ENCODE peak calls at places on chromosomes 11 and 22, in seven cellular contexts. W is prostate gland, S is A549, H is fibroblast of lung, M is transverse colon, A is IMR-90, G is OCI-LY7. O is an unnamed sample.
A peak's percentile ranks its signal among the peaks of the same experiment; 100 is the strongest.

GRCh38 chr11:19978668-19979518 is 181.4 kb downstream of the DBX1 start:
- DNase-seq in M (no peak), G (no peak), W (peak; percentile 46), A (peak; percentile 90), H (peak; percentile 88), S (peak; percentile 57), O (peak; percentile 96)

GRCh38 chr11:130114281-130114680 is 44.6 kb downstream of the APLP2 start:
- DNase-seq in G (peak; percentile 28), M (no peak), A (no peak), W (no peak), H (no peak), S (no peak), O (no peak)

GRCh38 chr11:70826541-70826943 is 425.8 kb downstream of the SHANK2 start:
- DNase-seq in S (no peak), W (peak; percentile 13), M (no peak), G (no peak), H (no peak), A (no peak), O (no peak)

GRCh38 chr11:119860561-119861094 is 131.6 kb upstream of the NECTIN1 start:
- DNase-seq in M (no peak), H (no peak), W (no peak), S (no peak), G (no peak), A (no peak), O (no peak)

GRCh38 chr22:46010177-46010867 is 33.4 kb upstream of the WNT7B start:
- DNase-seq in G (no peak), M (no peak), H (peak; percentile 88), A (peak; percentile 55), W (no peak), S (no peak), O (peak; percentile 66)

GRCh38 chr11:32006799-32007388 is 84.0 kb upstream of the RCN1 start:
- DNase-seq in S (peak; percentile 40), W (no peak), G (peak; percentile 37), H (peak; percentile 40), A (peak; percentile 51), M (no peak), O (peak; percentile 26)

GRCh38 chr11:65308281-65308891 is 6.3 kb upstream of the CDC42EP2 start:
- DNase-seq in H (no peak), S (no peak), M (peak; percentile 42), W (no peak), G (no peak), A (no peak), O (no peak)

GRCh38 chr11:70126494-70126893 is 48.4 kb downstream of the ANO1 start:
- DNase-seq in G (no peak), S (no peak), W (no peak), H (no peak), A (no peak), M (no peak), O (peak; percentile 57)

GRCh38 chr11:7281083-7281482 is 29.4 kb downstream of the SYT9 start:
- DNase-seq in A (no peak), H (peak; percentile 2), G (no peak), S (no peak), M (no peak), W (no peak), O (peak; percentile 98)

GRCh38 chr22:49865156-49865555 is 11.5 kb downstream of the ZBED4 start:
- DNase-seq in M (peak; percentile 5), G (no peak), S (no peak), A (no peak), W (no peak), H (no peak), O (no peak)

GRCh38 chr11:14414470-14415461 is 55.8 kb upstream of the RRAS2 start:
- DNase-seq in H (peak; percentile 65), W (no peak), A (peak; percentile 55), M (no peak), S (no peak), G (no peak), O (no peak)
- TF ChIP-seq CTCF in H (peak; percentile 4), W (no peak), A (no peak), M (no peak), S (no peak), G (no peak), O (peak; percentile 21)

GRCh38 chr11:35167451-35167954 is 28.5 kb downstream of the CD44 start:
- DNase-seq in M (no peak), A (no peak), S (no peak), G (no peak), H (peak; percentile 56), W (no peak), O (no peak)
- H3K27ac ChIP-seq in M (peak overlapping the region; percentile 81), A (peak overlapping the region; percentile 65), S (peak overlapping the region; percentile 87), G (no peak overlapping the region), H (peak overlapping the region; percentile 87), W (peak overlapping the region; percentile 14), O (peak overlapping the region; percentile 89)

GRCh38 chr11:103484545-103484944 is 375.3 kb downstream of the DYNC2H1 start:
- DNase-seq in A (no peak), M (no peak), W (no peak), S (peak; percentile 2), G (no peak), H (no peak), O (no peak)

GRCh38 chr11:103488579-103488978 is 379.4 kb downstream of the DYNC2H1 start:
- DNase-seq in W (no peak), M (no peak), A (no peak), G (no peak), H (no peak), S (no peak), O (no peak)

GRCh38 chr11:103487113-103487512 is 377.9 kb downstream of the DYNC2H1 start:
- DNase-seq in S (no peak), A (no peak), M (no peak), G (no peak), W (no peak), H (no peak), O (no peak)

GRCh38 chr11:103486609-103487008 is 377.4 kb downstream of the DYNC2H1 start:
- DNase-seq in M (no peak), A (peak; percentile 28), H (peak; percentile 86), G (no peak), W (no peak), S (no peak), O (peak; percentile 30)

DNA sequence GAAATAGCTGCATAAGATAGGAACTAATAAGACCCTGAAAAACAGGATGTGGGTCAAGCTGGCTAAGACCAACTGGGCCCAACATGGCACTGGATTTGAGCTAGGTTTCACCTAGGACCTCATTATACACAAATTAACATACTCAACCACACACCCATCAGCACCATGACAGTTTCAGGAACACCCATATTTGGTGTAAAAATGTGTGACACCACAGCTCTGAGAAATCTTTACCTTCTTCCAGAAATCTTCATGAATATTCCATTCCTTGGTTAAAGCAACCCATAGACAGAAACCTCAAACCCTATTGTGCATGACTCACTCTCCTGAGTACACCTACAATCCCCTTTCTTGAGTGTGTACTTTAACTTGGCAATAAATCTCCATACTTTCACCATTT is 378.8 kb downstream of the DYNC2H1 start:
- DNase-seq in G (no peak), S (no peak), M (no peak), A (no peak), H (peak; percentile 85), W (no peak), O (peak; percentile 71)
- H3K4me1 ChIP-seq in G (no peaks in the 10 kb centered on the region), S (no peaks in the 10 kb centered on the region), M (no peaks in the 10 kb centered on the region), A (no peaks in the 10 kb centered on the region), H (no peaks in the 10 kb centered on the region), W (no peaks in the 10 kb centered on the region), O (peaks cover 14% of the 10 kb centered on the region)

GRCh38 chr22:33204408-33204807 is 146.2 kb upstream of the SYN3 start:
- DNase-seq in G (peak; percentile 36), M (no peak), A (no peak), H (no peak), W (no peak), S (no peak), O (no peak)

GRCh38 chr22:33213383-33214075 is 155.3 kb upstream of the SYN3 start:
- DNase-seq in H (no peak), A (no peak), S (no peak), G (no peak), W (no peak), M (no peak), O (no peak)

DNA sequence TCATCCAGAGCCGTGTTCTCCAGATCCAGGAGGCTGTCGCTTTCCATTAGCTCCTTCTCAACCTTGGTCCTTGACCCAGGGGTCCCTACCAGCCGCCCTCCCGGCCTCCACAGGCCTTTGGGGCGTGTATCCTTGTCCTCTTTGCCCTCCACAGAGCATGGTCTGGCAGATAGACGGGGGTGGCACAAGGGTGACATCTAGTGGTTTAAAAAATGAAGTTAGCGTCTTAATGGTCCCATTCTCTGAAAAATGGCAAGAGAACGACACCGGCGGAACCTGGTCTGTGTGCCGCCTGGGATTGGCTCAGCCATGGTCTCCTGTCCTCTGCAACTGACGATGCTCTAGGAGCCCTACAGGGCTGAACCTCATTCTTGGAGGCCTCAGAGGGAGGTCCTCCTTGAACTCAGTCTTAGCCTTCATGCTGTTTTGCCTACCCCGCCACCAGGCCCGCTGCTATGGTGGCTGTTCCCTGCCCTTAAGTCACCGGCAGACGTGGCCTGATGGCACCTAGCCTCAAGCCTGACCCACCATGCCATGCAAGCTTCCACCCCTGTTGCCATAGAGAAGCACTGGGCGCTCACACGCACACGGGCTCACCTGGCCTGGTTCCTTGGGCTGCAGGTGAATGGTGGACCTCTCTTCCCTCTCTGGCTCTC is 152.1 kb upstream of the SYN3 start:
- DNase-seq in S (peak; percentile 24), A (peak; percentile 9), W (no peak), M (peak; percentile 9), H (peak; percentile 5), G (peak; percentile 83), O (peak; percentile 26)
- TF ChIP-seq CTCF in S (peak; percentile 52), A (peak; percentile 48), W (peak; percentile 19), M (peak; percentile 52), H (peak; percentile 56), G (peak; percentile 88), O (peak; percentile 77)

GRCh38 chr11:8722156-8722555 is 39.6 kb downstream of the RPL27A start:
- DNase-seq in G (no peak), A (peak; percentile 56), S (no peak), M (no peak), H (peak; percentile 72), W (no peak), O (peak; percentile 32)
- H3K27ac ChIP-seq in G (no peak overlapping the region), A (peak overlapping the region; percentile 99), S (peak overlapping the region; percentile 92), M (peak overlapping the region; percentile 89), H (peak overlapping the region; percentile 95), W (peak overlapping the region; percentile 80), O (no peak overlapping the region)